ENCODE peak calls at places on chromosomes 7 and 10, in seven cellular contexts. V is T-helper 22 cell, E is posterior cingulate gyrus, N is type B pancreatic cell, J is mesenchymal stem cell, Z is breast epithelium, C is GM12892. Y is an unnamed sample.
A peak's percentile ranks its signal among the peaks of the same experiment; 100 is the strongest.

GRCh38 chr10:510415-510881 is 179.0 kb downstream of the DIP2C start:
- DNase-seq in V (no peak), E (peak; percentile 88), N (no peak), J (no peak), Z (no peak), C (no peak), Y (no peak)

GRCh38 chr7:44333971-44334733 is 8.8 kb upstream of the CAMK2B start:
- DNase-seq in V (no peak), E (peak; percentile 89), N (no peak), J (no peak), Z (no peak), C (no peak), Y (no peak)

GRCh38 chr7:99386584-99387238 is 12.2 kb downstream of the ARPC1B start:
- DNase-seq in V (no peak), E (no peak), N (no peak), J (peak; percentile 36), Z (no peak), C (no peak), Y (no peak)

GRCh38 chr10:108877130-108877529 is 1046.2 kb downstream of the XPNPEP1 start:
- DNase-seq in V (no peak), E (no peak), N (no peak), J (peak; percentile 60), Z (no peak), C (no peak), Y (no peak)

GRCh38 chr7:29442146-29442545 is 121.5 kb upstream of the PRR15 start:
- DNase-seq in V (no peak), E (no peak), N (no peak), J (no peak), Z (no peak), C (no peak), Y (peak; percentile 13)

GRCh38 chr10:644076-644942 is 45.2 kb downstream of the DIP2C start:
- DNase-seq in V (no peak), E (no peak), N (no peak), J (no peak), Z (no peak), C (no peak), Y (no peak)

GRCh38 chr7:11648980-11649379 is 183.0 kb downstream of the THSD7A start:
- DNase-seq in V (no peak), E (no peak), N (no peak), J (no peak), Z (no peak), C (no peak), Y (no peak)

GRCh38 chr7:27180431-27181175 is 4.4 kb downstream of the HOXA11 start:
- DNase-seq in V (no peak), E (peak; percentile 61), N (no peak), J (no peak), Z (no peak), C (no peak), Y (no peak)

GRCh38 chr7:17856251-17856650 is 84.0 kb downstream of the SNX13 start:
- DNase-seq in V (no peak), E (no peak), N (no peak), J (no peak), Z (no peak), C (no peak), Y (no peak)